ENCODE peak calls at places on chromosomes 5 and 9, in five cellular contexts. X is caudate nucleus, P is dermis microvascular lymphatic vessel endothelial cell, W is testis, U is C1 segment of cervical spinal cord. N is an unnamed sample.

GRCh38 chr5:75260708-75261107 is 24.0 kb upstream of the ANKRD31 start:
- DNase-seq in W (no peak), X (no peak), U (no peak), P (no peak), N (no peak)

GRCh38 chr5:174146556-174146955 is 101.0 kb downstream of the NSG2 start:
- DNase-seq in P (no peak), U (no peak), W (no peak), X (no peak), N (no peak)

GRCh38 chr5:63805151-63805550 is 157.1 kb downstream of the HTR1A start:
- DNase-seq in W (no peak), X (no peak), U (no peak), P (no peak), N (no peak)

GRCh38 chr5:159903134-159903533 is 13.1 kb upstream of the ADRA1B start:
- DNase-seq in P (no peak), X (no peak), W (no peak), U (no peak), N (no peak)

GRCh38 chr9:121743441-121744001 is 92.1 kb downstream of the DAB2IP start:
- DNase-seq in X (peak), U (peak), W (peak), P (peak), N (peak)

GRCh38 chr5:31827862-31828261 is 188.9 kb downstream of the PDZD2 start:
- DNase-seq in W (no peak), U (no peak), X (no peak), P (no peak), N (no peak)

GRCh38 chr5:122586351-122586750 is 188.5 kb upstream of the SNX2 start:
- DNase-seq in X (no peak), U (no peak), W (no peak), P (no peak), N (no peak)

GRCh38 chr9:128409998-128410397 is 10.7 kb upstream of the CERCAM start:
- DNase-seq in U (peak), P (no peak), W (no peak), X (no peak), N (peak)

GRCh38 chr5:1445895-1446601 is 808 bp upstream of the SLC6A3 start:
- DNase-seq in X (no peak), P (no peak), U (no peak), W (no peak), N (no peak)

GRCh38 chr5:145403959-145404358 is 431.2 kb downstream of the PRELID2 start:
- DNase-seq in X (no peak), W (no peak), U (no peak), P (no peak), N (no peak)

GRCh38 chr5:107672212-107673105 is 1.7 kb upstream of the EFNA5 start:
- DNase-seq in W (peak), U (peak), X (no peak), P (peak), N (peak)

GRCh38 chr5:136109453-136109852 is 23.2 kb upstream of the SMAD5 start:
- DNase-seq in U (no peak), W (no peak), X (no peak), P (no peak), N (no peak)

GRCh38 chr5:130710596-130710995 is 454.5 kb downstream of the HINT1 start:
- DNase-seq in P (no peak), X (no peak), U (no peak), W (no peak), N (no peak)

GRCh38 chr5:170522211-170523128 is 18.6 kb downstream of the KCNIP1 start:
- DNase-seq in X (no peak), W (no peak), P (no peak), U (no peak), N (no peak)

GRCh38 chr9:99235069-99235468 is 13.0 kb downstream of the SEC61B start:
- DNase-seq in P (no peak), U (no peak), X (no peak), W (no peak), N (no peak)

GRCh38 chr5:128227984-128228383 is 144.4 kb downstream of the SLC12A2 start:
- DNase-seq in X (no peak), W (no peak), P (no peak), U (no peak), N (no peak)

GRCh38 chr5:161410640-161411039 is 135.9 kb downstream of the GABRB2 start:
- DNase-seq in W (no peak), X (no peak), U (no peak), P (no peak), N (peak)

GRCh38 chr9:115615821-115616665 is 498.1 kb upstream of the TNC start:
- DNase-seq in X (no peak), P (no peak), W (no peak), U (no peak), N (no peak)

GRCh38 chr9:97312101-97312500 is 4.6 kb downstream of the CCDC180 start:
- DNase-seq in X (no peak), U (no peak), W (no peak), P (no peak), N (no peak)

GRCh38 chr9:91040371-91041215 is 239.0 kb downstream of the SYK start:
- DNase-seq in U (no peak), P (no peak), W (no peak), X (no peak), N (no peak)

GRCh38 chr5:1282139-1282992 is 12.5 kb downstream of the TERT start:
- DNase-seq in X (no peak), P (no peak), U (no peak), W (no peak), N (peak)

GRCh38 chr5:156759156-156759555 is 90.9 kb upstream of the PPP1R2B start:
- DNase-seq in U (peak), W (no peak), P (no peak), X (no peak), N (no peak)

GRCh38 chr9:3931996-3932906 is 367.6 kb downstream of the GLIS3 start:
- DNase-seq in P (no peak), W (no peak), X (no peak), U (no peak), N (no peak)

GRCh38 chr5:149618581-149619248 is 37.4 kb downstream of the ARHGEF37 start:
- DNase-seq in P (peak), U (peak), W (peak), X (no peak), N (peak)

GRCh38 chr9:98810106-98810840 is 2.8 kb downstream of the GALNT12 start:
- DNase-seq in X (no peak), P (no peak), U (no peak), W (no peak), N (no peak)

GRCh38 chr9:110622368-110622767 is 42.8 kb upstream of the SVEP1 start:
- DNase-seq in P (no peak), U (no peak), W (no peak), X (no peak), N (no peak)

GRCh38 chr5:32298056-32298420 is 14.7 kb downstream of the MTMR12 start:
- DNase-seq in P (no peak), X (no peak), U (no peak), W (no peak), N (peak)

GRCh38 chr5:72555871-72556270 is 48.7 kb upstream of the ZNF366 start:
- DNase-seq in U (no peak), W (no peak), X (no peak), P (no peak), N (no peak)

GRCh38 chr9:87337335-87338074 is 160.2 kb upstream of the DAPK1 start:
- DNase-seq in X (no peak), W (peak), U (no peak), P (no peak), N (no peak)

GRCh38 chr5:19270153-19270552 is 717.8 kb downstream of the CDH18 start:
- DNase-seq in U (no peak), P (no peak), X (no peak), W (no peak), N (no peak)

GRCh38 chr9:126704157-126704941 is 90.6 kb downstream of the LMX1B start:
- DNase-seq in P (no peak), U (no peak), X (peak), W (peak), N (peak)

GRCh38 chr5:131230406-131230805 is 33.4 kb upstream of the CDC42SE2 start:
- DNase-seq in W (no peak), U (no peak), P (no peak), X (peak), N (no peak)

GRCh38 chr9:113509463-113509862 is 45.9 kb downstream of the RGS3 start:
- DNase-seq in X (no peak), P (no peak), U (no peak), W (no peak), N (no peak)

GRCh38 chr9:30198463-30199309 is 2185.8 kb upstream of the ACO1 start:
- DNase-seq in W (no peak), P (no peak), X (no peak), U (no peak), N (no peak)

N was measured in dorsolateral prefrontal cortex.